ENCODE peak calls at places on chromosome 17, in seven cellular contexts. One of them, this sample, is unnamed.

GRCh38 chr17:68329331-68329730 is 38.0 kb downstream of the ARSG start:
- DNase-seq in adrenal gland: no peak
- DNase-seq in endothelial cell of umbilical vein: no peak
- DNase-seq in IMR-90: no peak
- DNase-seq in esophagus squamous epithelium: no peak
- DNase-seq in ovary: no peak
- DNase-seq in testis: no peak
- DNase-seq in this sample: no peak

GRCh38 chr17:28524476-28525415 is 18.6 kb downstream of the FOXN1 start:
- DNase-seq in adrenal gland: no peak
- DNase-seq in endothelial cell of umbilical vein: no peak
- DNase-seq in IMR-90: peak; percentile 78
- DNase-seq in esophagus squamous epithelium: no peak
- DNase-seq in ovary: no peak
- DNase-seq in testis: no peak
- DNase-seq in this sample: no peak

GRCh38 chr17:5035356-5035755 is at the start of gene SLC52A1:
- DNase-seq in adrenal gland: no peak
- DNase-seq in endothelial cell of umbilical vein: no peak
- DNase-seq in IMR-90: no peak
- DNase-seq in esophagus squamous epithelium: no peak
- DNase-seq in ovary: no peak
- DNase-seq in testis: no peak
- DNase-seq in this sample: no peak

GRCh38 chr17:66843606-66844005 is 8.7 kb downstream of the CACNG5 start:
- DNase-seq in adrenal gland: no peak
- DNase-seq in endothelial cell of umbilical vein: no peak
- DNase-seq in IMR-90: no peak
- DNase-seq in esophagus squamous epithelium: no peak
- DNase-seq in ovary: no peak
- DNase-seq in testis: no peak
- DNase-seq in this sample: no peak

GRCh38 chr17:75011788-75012319 is 616 bp upstream of the MRPL58 start:
- DNase-seq in adrenal gland: no peak
- DNase-seq in endothelial cell of umbilical vein: peak; percentile 32
- DNase-seq in IMR-90: peak; percentile 59
- DNase-seq in esophagus squamous epithelium: no peak
- DNase-seq in ovary: peak; percentile 77
- DNase-seq in testis: peak; percentile 80
- DNase-seq in this sample: no peak

GRCh38 chr17:11986939-11987329 is 10.3 kb downstream of the ZNF18 start:
- DNase-seq in adrenal gland: no peak
- DNase-seq in endothelial cell of umbilical vein: peak; percentile 72
- DNase-seq in IMR-90: peak; percentile 60
- DNase-seq in esophagus squamous epithelium: no peak
- DNase-seq in ovary: no peak
- DNase-seq in testis: no peak
- DNase-seq in this sample: peak; percentile 60

GRCh38 chr17:77140878-77141767 is at the start of gene SEC14L1:
- DNase-seq in adrenal gland: peak; percentile 57
- DNase-seq in endothelial cell of umbilical vein: no peak
- DNase-seq in IMR-90: no peak
- DNase-seq in esophagus squamous epithelium: no peak
- DNase-seq in ovary: no peak
- DNase-seq in testis: peak; percentile 52
- DNase-seq in this sample: peak; percentile 90

GRCh38 chr17:17567631-17568030 is 23.9 kb downstream of the PEMT start:
- DNase-seq in adrenal gland: peak; percentile 65
- DNase-seq in endothelial cell of umbilical vein: no peak
- DNase-seq in IMR-90: peak; percentile 17
- DNase-seq in esophagus squamous epithelium: no peak
- DNase-seq in ovary: peak; percentile 72
- DNase-seq in testis: peak; percentile 81
- DNase-seq in this sample: no peak

GRCh38 chr17:6374761-6375312 is 60.1 kb downstream of the AIPL1 start:
- DNase-seq in adrenal gland: no peak
- DNase-seq in endothelial cell of umbilical vein: peak; percentile 11
- DNase-seq in IMR-90: peak; percentile 61
- DNase-seq in esophagus squamous epithelium: no peak
- DNase-seq in ovary: no peak
- DNase-seq in testis: no peak
- DNase-seq in this sample: no peak

GRCh38 chr17:13030459-13031305 is 12.9 kb upstream of the ELAC2 start:
- DNase-seq in adrenal gland: peak; percentile 38
- DNase-seq in endothelial cell of umbilical vein: peak; percentile 51
- DNase-seq in IMR-90: peak; percentile 50
- DNase-seq in esophagus squamous epithelium: no peak
- DNase-seq in ovary: peak; percentile 23
- DNase-seq in testis: peak; percentile 59
- DNase-seq in this sample: peak; percentile 75

GRCh38 chr17:83057397-83057761 is 22.0 kb upstream of the METRNL start:
- DNase-seq in adrenal gland: no peak
- DNase-seq in endothelial cell of umbilical vein: no peak
- DNase-seq in IMR-90: no peak
- DNase-seq in esophagus squamous epithelium: no peak
- DNase-seq in ovary: no peak
- DNase-seq in testis: no peak
- DNase-seq in this sample: no peak

GRCh38 chr17:38451840-38452529 is 23.7 kb downstream of the ARHGAP23 start:
- DNase-seq in adrenal gland: no peak
- DNase-seq in endothelial cell of umbilical vein: peak; percentile 95
- DNase-seq in IMR-90: peak; percentile 94
- DNase-seq in esophagus squamous epithelium: no peak
- DNase-seq in ovary: peak; percentile 70
- DNase-seq in testis: no peak
- DNase-seq in this sample: no peak

GRCh38 chr17:66965801-66966528 is 1.5 kb downstream of the CACNG4 start:
- DNase-seq in adrenal gland: no peak
- DNase-seq in endothelial cell of umbilical vein: no peak
- DNase-seq in IMR-90: no peak
- DNase-seq in esophagus squamous epithelium: no peak
- DNase-seq in ovary: no peak
- DNase-seq in testis: no peak
- DNase-seq in this sample: no peak

GRCh38 chr17:29045734-29046133 is 2.8 kb downstream of the PIPOX start:
- DNase-seq in adrenal gland: no peak
- DNase-seq in endothelial cell of umbilical vein: no peak
- DNase-seq in IMR-90: no peak
- DNase-seq in esophagus squamous epithelium: no peak
- DNase-seq in ovary: no peak
- DNase-seq in testis: no peak
- DNase-seq in this sample: no peak

GRCh38 chr17:3870871-3871306 is 22.0 kb downstream of the CAMKK1 start:
- DNase-seq in adrenal gland: no peak
- DNase-seq in endothelial cell of umbilical vein: peak; percentile 66
- DNase-seq in IMR-90: no peak
- DNase-seq in esophagus squamous epithelium: no peak
- DNase-seq in ovary: no peak
- DNase-seq in testis: peak; percentile 70
- DNase-seq in this sample: peak; percentile 66

GRCh38 chr17:37182786-37183185 is 193.0 kb upstream of the C17orf78 start:
- DNase-seq in adrenal gland: no peak
- DNase-seq in endothelial cell of umbilical vein: peak; percentile 63
- DNase-seq in IMR-90: peak; percentile 15
- DNase-seq in esophagus squamous epithelium: no peak
- DNase-seq in ovary: no peak
- DNase-seq in testis: no peak
- DNase-seq in this sample: no peak

GRCh38 chr17:81419333-81419885 is 24.2 kb downstream of the BAHCC1 start:
- DNase-seq in adrenal gland: peak; percentile 65
- DNase-seq in endothelial cell of umbilical vein: peak; percentile 64
- DNase-seq in IMR-90: peak; percentile 91
- DNase-seq in esophagus squamous epithelium: no peak
- DNase-seq in ovary: peak; percentile 94
- DNase-seq in testis: peak; percentile 60
- DNase-seq in this sample: no peak
- TF ChIP-seq POLR2A in adrenal gland: peak; percentile 8
- TF ChIP-seq POLR2A in endothelial cell of umbilical vein: peak; percentile 61
- TF ChIP-seq POLR2A in IMR-90: peak; percentile 68
- TF ChIP-seq POLR2A in esophagus squamous epithelium: no peak
- TF ChIP-seq POLR2A in ovary: peak; percentile 54
- TF ChIP-seq POLR2A in testis: no peak
- TF ChIP-seq POLR2A in this sample: no peak

GRCh38 chr17:81553616-81554181 is 1.5 kb upstream of the FAAP100 start:
- DNase-seq in adrenal gland: no peak
- DNase-seq in endothelial cell of umbilical vein: peak; percentile 89
- DNase-seq in IMR-90: peak; percentile 99
- DNase-seq in esophagus squamous epithelium: no peak
- DNase-seq in ovary: peak; percentile 59
- DNase-seq in testis: peak; percentile 26
- DNase-seq in this sample: peak; percentile 57
- TF ChIP-seq POLR2A in adrenal gland: no peak
- TF ChIP-seq POLR2A in endothelial cell of umbilical vein: no peak
- TF ChIP-seq POLR2A in IMR-90: no peak
- TF ChIP-seq POLR2A in esophagus squamous epithelium: no peak
- TF ChIP-seq POLR2A in ovary: no peak
- TF ChIP-seq POLR2A in testis: no peak
- TF ChIP-seq POLR2A in this sample: no peak

GRCh38 chr17:81459224-81459623 is 53.4 kb downstream of the ACTG1 start:
- DNase-seq in adrenal gland: no peak
- DNase-seq in endothelial cell of umbilical vein: no peak
- DNase-seq in IMR-90: no peak
- DNase-seq in esophagus squamous epithelium: no peak
- DNase-seq in ovary: no peak
- DNase-seq in testis: no peak
- DNase-seq in this sample: no peak
- TF ChIP-seq POLR2A in adrenal gland: no peak
- TF ChIP-seq POLR2A in endothelial cell of umbilical vein: no peak
- TF ChIP-seq POLR2A in IMR-90: no peak
- TF ChIP-seq POLR2A in esophagus squamous epithelium: no peak
- TF ChIP-seq POLR2A in ovary: no peak
- TF ChIP-seq POLR2A in testis: no peak
- TF ChIP-seq POLR2A in this sample: no peak

GRCh38 chr17:48579738-48580543 is 1.8 kb upstream of the HOXB4 start:
- DNase-seq in adrenal gland: no peak
- DNase-seq in endothelial cell of umbilical vein: peak; percentile 79
- DNase-seq in IMR-90: peak; percentile 82
- DNase-seq in esophagus squamous epithelium: no peak
- DNase-seq in ovary: no peak
- DNase-seq in testis: no peak
- DNase-seq in this sample: peak; percentile 39
- TF ChIP-seq POLR2A in adrenal gland: no peak
- TF ChIP-seq POLR2A in endothelial cell of umbilical vein: no peak
- TF ChIP-seq POLR2A in IMR-90: no peak
- TF ChIP-seq POLR2A in esophagus squamous epithelium: no peak
- TF ChIP-seq POLR2A in ovary: no peak
- TF ChIP-seq POLR2A in testis: no peak
- TF ChIP-seq POLR2A in this sample: no peak

This sample was measured in erythroblast.